ENCODE peak calls at places on chromosome 3, in six cellular contexts. One of them, this sample, is unnamed.
A peak's percentile ranks its signal among the peaks of the same experiment; 100 is the strongest.

GRCh38 chr3:9386501-9387321 is 10.7 kb upstream of the SETD5 start:
- DNase-seq in Ammon's horn: no peak
- DNase-seq in MCF 10A: no peak
- DNase-seq in NCI-H2029: no peak
- DNase-seq in skeletal muscle cell: no peak
- DNase-seq in GM04504: no peak
- DNase-seq in this sample: no peak

GRCh38 chr3:105715372-105715771 is 153.4 kb downstream of the CBLB start:
- DNase-seq in NCI-H2029: no peak
- DNase-seq in skeletal muscle cell: peak; percentile 32
- DNase-seq in MCF 10A: peak; percentile 62
- DNase-seq in GM04504: peak; percentile 22
- DNase-seq in Ammon's horn: no peak
- DNase-seq in this sample: peak; percentile 14

GRCh38 chr3:78116874-78117273 is 1077.0 kb downstream of the ROBO2 start:
- DNase-seq in Ammon's horn: no peak
- DNase-seq in MCF 10A: peak; percentile 29
- DNase-seq in GM04504: no peak
- DNase-seq in NCI-H2029: no peak
- DNase-seq in skeletal muscle cell: peak; percentile 80
- DNase-seq in this sample: no peak

GRCh38 chr3:71962561-71963240 is 177.8 kb upstream of the PROK2 start:
- DNase-seq in skeletal muscle cell: no peak
- DNase-seq in GM04504: no peak
- DNase-seq in Ammon's horn: no peak
- DNase-seq in NCI-H2029: no peak
- DNase-seq in MCF 10A: peak; percentile 33
- DNase-seq in this sample: no peak

GRCh38 chr3:14784087-14784596 is 34.6 kb upstream of the FGD5 start:
- DNase-seq in Ammon's horn: no peak
- DNase-seq in GM04504: no peak
- DNase-seq in MCF 10A: no peak
- DNase-seq in skeletal muscle cell: no peak
- DNase-seq in NCI-H2029: peak; percentile 33
- DNase-seq in this sample: no peak

GRCh38 chr3:111723293-111723963 is 128.3 kb upstream of the ZBED2 start:
- DNase-seq in MCF 10A: peak; percentile 76
- DNase-seq in Ammon's horn: no peak
- DNase-seq in GM04504: peak; percentile 83
- DNase-seq in NCI-H2029: peak; percentile 48
- DNase-seq in skeletal muscle cell: peak; percentile 84
- DNase-seq in this sample: peak; percentile 73

GRCh38 chr3:155317211-155317610 is 23.7 kb upstream of the STRIT1 start:
- DNase-seq in MCF 10A: no peak
- DNase-seq in Ammon's horn: no peak
- DNase-seq in skeletal muscle cell: no peak
- DNase-seq in NCI-H2029: no peak
- DNase-seq in GM04504: no peak
- DNase-seq in this sample: no peak

GRCh38 chr3:175146258-175146657 is 287.1 kb downstream of the NAALADL2 start:
- DNase-seq in MCF 10A: peak; percentile 12
- DNase-seq in Ammon's horn: peak; percentile 3
- DNase-seq in GM04504: peak; percentile 8
- DNase-seq in NCI-H2029: no peak
- DNase-seq in skeletal muscle cell: no peak
- DNase-seq in this sample: no peak

GRCh38 chr3:150238995-150239612 is 169.0 kb upstream of the TSC22D2 start:
- DNase-seq in GM04504: no peak
- DNase-seq in Ammon's horn: no peak
- DNase-seq in MCF 10A: peak; percentile 60
- DNase-seq in NCI-H2029: peak; percentile 46
- DNase-seq in skeletal muscle cell: no peak
- DNase-seq in this sample: no peak

GRCh38 chr3:78003090-78003489 is 963.2 kb downstream of the ROBO2 start:
- DNase-seq in GM04504: no peak
- DNase-seq in NCI-H2029: no peak
- DNase-seq in MCF 10A: peak; percentile 14
- DNase-seq in Ammon's horn: no peak
- DNase-seq in skeletal muscle cell: no peak
- DNase-seq in this sample: no peak

GRCh38 chr3:42302924-42303634 is 37.1 kb upstream of the CCK start:
- DNase-seq in Ammon's horn: no peak
- DNase-seq in NCI-H2029: no peak
- DNase-seq in GM04504: no peak
- DNase-seq in skeletal muscle cell: no peak
- DNase-seq in MCF 10A: no peak
- DNase-seq in this sample: no peak

GRCh38 chr3:71425491-71426071 is 157.9 kb downstream of the FOXP1 start:
- DNase-seq in GM04504: peak; percentile 74
- DNase-seq in NCI-H2029: no peak
- DNase-seq in MCF 10A: peak; percentile 34
- DNase-seq in Ammon's horn: no peak
- DNase-seq in skeletal muscle cell: peak; percentile 93
- DNase-seq in this sample: peak; percentile 40

GRCh38 chr3:46935168-46935858 is 41.2 kb downstream of the CCDC12 start:
- DNase-seq in skeletal muscle cell: peak; percentile 88
- DNase-seq in GM04504: peak; percentile 87
- DNase-seq in Ammon's horn: peak; percentile 62
- DNase-seq in MCF 10A: peak; percentile 92
- DNase-seq in NCI-H2029: peak; percentile 40
- DNase-seq in this sample: peak; percentile 85

GRCh38 chr3:18556503-18556902 is 131.4 kb upstream of the SATB1 start:
- DNase-seq in MCF 10A: no peak
- DNase-seq in GM04504: no peak
- DNase-seq in skeletal muscle cell: no peak
- DNase-seq in NCI-H2029: no peak
- DNase-seq in Ammon's horn: no peak
- DNase-seq in this sample: no peak

GRCh38 chr3:16400143-16400935 is 113.2 kb downstream of the RFTN1 start:
- DNase-seq in MCF 10A: no peak
- DNase-seq in Ammon's horn: no peak
- DNase-seq in GM04504: no peak
- DNase-seq in NCI-H2029: no peak
- DNase-seq in skeletal muscle cell: no peak
- DNase-seq in this sample: no peak

GRCh38 chr3:67083277-67083676 is 85.2 kb downstream of the KBTBD8 start:
- DNase-seq in skeletal muscle cell: no peak
- DNase-seq in MCF 10A: no peak
- DNase-seq in Ammon's horn: no peak
- DNase-seq in NCI-H2029: no peak
- DNase-seq in GM04504: no peak
- DNase-seq in this sample: peak; percentile 43

GRCh38 chr3:43879166-43879565 is 188.4 kb downstream of the ABHD5 start:
- DNase-seq in GM04504: no peak
- DNase-seq in NCI-H2029: peak; percentile 90
- DNase-seq in skeletal muscle cell: no peak
- DNase-seq in Ammon's horn: no peak
- DNase-seq in MCF 10A: peak; percentile 50
- DNase-seq in this sample: no peak

GRCh38 chr3:167952969-167953368 is 142.8 kb downstream of the GOLIM4 start:
- DNase-seq in Ammon's horn: no peak
- DNase-seq in MCF 10A: no peak
- DNase-seq in NCI-H2029: no peak
- DNase-seq in GM04504: no peak
- DNase-seq in skeletal muscle cell: no peak
- DNase-seq in this sample: no peak

GRCh38 chr3:39290255-39290654 is 10.4 kb upstream of the CX3CR1 start:
- DNase-seq in GM04504: no peak
- DNase-seq in skeletal muscle cell: no peak
- DNase-seq in NCI-H2029: no peak
- DNase-seq in Ammon's horn: no peak
- DNase-seq in MCF 10A: no peak
- DNase-seq in this sample: no peak

GRCh38 chr3:14796403-14797077 is 22.2 kb upstream of the FGD5 start:
- DNase-seq in skeletal muscle cell: no peak
- DNase-seq in MCF 10A: no peak
- DNase-seq in Ammon's horn: no peak
- DNase-seq in GM04504: no peak
- DNase-seq in NCI-H2029: no peak
- DNase-seq in this sample: no peak

GRCh38 chr3:132267594-132267993 is 49.6 kb upstream of the ACP3 start:
- DNase-seq in NCI-H2029: no peak
- DNase-seq in MCF 10A: no peak
- DNase-seq in GM04504: no peak
- DNase-seq in skeletal muscle cell: no peak
- DNase-seq in Ammon's horn: no peak
- DNase-seq in this sample: no peak

GRCh38 chr3:154188846-154189245 is 67.7 kb downstream of the ARHGEF26 start:
- DNase-seq in NCI-H2029: no peak
- DNase-seq in skeletal muscle cell: no peak
- DNase-seq in GM04504: no peak
- DNase-seq in MCF 10A: peak; percentile 22
- DNase-seq in Ammon's horn: no peak
- DNase-seq in this sample: no peak

GRCh38 chr3:67094167-67094566 is 96.1 kb downstream of the KBTBD8 start:
- DNase-seq in GM04504: no peak
- DNase-seq in NCI-H2029: no peak
- DNase-seq in MCF 10A: no peak
- DNase-seq in skeletal muscle cell: no peak
- DNase-seq in Ammon's horn: no peak
- DNase-seq in this sample: no peak

GRCh38 chr3:67875858-67876257 is 221.4 kb upstream of the SUCLG2 start:
- DNase-seq in MCF 10A: no peak
- DNase-seq in skeletal muscle cell: no peak
- DNase-seq in Ammon's horn: no peak
- DNase-seq in GM04504: no peak
- DNase-seq in NCI-H2029: no peak
- DNase-seq in this sample: no peak

GRCh38 chr3:187223799-187224198 is 26.5 kb downstream of the RTP1 start:
- DNase-seq in GM04504: no peak
- DNase-seq in NCI-H2029: peak; percentile 28
- DNase-seq in MCF 10A: peak; percentile 58
- DNase-seq in skeletal muscle cell: no peak
- DNase-seq in Ammon's horn: no peak
- DNase-seq in this sample: no peak

GRCh38 chr3:148750296-148750695 is 52.6 kb downstream of the AGTR1 start:
- DNase-seq in MCF 10A: no peak
- DNase-seq in Ammon's horn: no peak
- DNase-seq in NCI-H2029: no peak
- DNase-seq in skeletal muscle cell: no peak
- DNase-seq in GM04504: no peak
- DNase-seq in this sample: no peak

GRCh38 chr3:151467069-151467468 is 6.2 kb upstream of the IGSF10 start:
- DNase-seq in MCF 10A: no peak
- DNase-seq in NCI-H2029: no peak
- DNase-seq in GM04504: no peak
- DNase-seq in skeletal muscle cell: no peak
- DNase-seq in Ammon's horn: no peak
- DNase-seq in this sample: no peak

GRCh38 chr3:8416965-8417364 is 84.7 kb upstream of the LMCD1 start:
- DNase-seq in Ammon's horn: no peak
- DNase-seq in MCF 10A: peak; percentile 62
- DNase-seq in skeletal muscle cell: no peak
- DNase-seq in GM04504: no peak
- DNase-seq in NCI-H2029: peak; percentile 34
- DNase-seq in this sample: no peak

GRCh38 chr3:163261618-163262017 is 1765.0 kb downstream of the OTOL1 start:
- DNase-seq in skeletal muscle cell: no peak
- DNase-seq in GM04504: no peak
- DNase-seq in NCI-H2029: no peak
- DNase-seq in Ammon's horn: no peak
- DNase-seq in MCF 10A: no peak
- DNase-seq in this sample: no peak

GRCh38 chr3:111903067-111903511 is 44.0 kb downstream of the PHLDB2 start:
- DNase-seq in Ammon's horn: no peak
- DNase-seq in MCF 10A: peak; percentile 83
- DNase-seq in GM04504: peak; percentile 51
- DNase-seq in skeletal muscle cell: peak; percentile 70
- DNase-seq in NCI-H2029: no peak
- DNase-seq in this sample: peak; percentile 33

GRCh38 chr3:8837172-8837571 is 67.8 kb upstream of the OXTR start:
- DNase-seq in GM04504: peak; percentile 65
- DNase-seq in NCI-H2029: no peak
- DNase-seq in Ammon's horn: no peak
- DNase-seq in MCF 10A: peak; percentile 61
- DNase-seq in skeletal muscle cell: peak; percentile 88
- DNase-seq in this sample: no peak

This sample was measured in HFF-Myc.